ENCODE peak calls at places on chromosomes 6 and 20, in nine cellular contexts. P, G, Q, M, E, U, X, Z and F are unnamed samples.

GRCh38 chr6:28809947-28810654 is 113.7 kb downstream of the TRIM27 start:
- DNase-seq in G (no peak), Z (no peak), Q (no peak), M (peak; percentile 75), U (no peak), X (no peak), E (no peak), P (no peak), F (no peak)

GRCh38 chr6:42735976-42736375 is 9.9 kb downstream of the TBCC start:
- DNase-seq in Z (no peak), P (no peak), M (no peak), X (no peak), U (no peak), G (no peak), E (no peak), Q (no peak), F (no peak)

GRCh38 chr6:161057103-161058091 is 65.8 kb downstream of the MAP3K4 start:
- DNase-seq in X (no peak), Q (no peak), M (no peak), P (no peak), U (no peak), E (no peak), G (no peak), Z (no peak), F (no peak)

GRCh38 chr6:28474441-28475219 is 31.3 kb upstream of the ZSCAN23 start:
- DNase-seq in M (peak; percentile 89), P (peak; percentile 48), X (peak; percentile 40), G (peak; percentile 96), E (no peak), U (no peak), Z (peak; percentile 76), Q (peak; percentile 92), F (no peak)

GRCh38 chr6:114987281-114987680 is 644.5 kb upstream of the HS3ST5 start:
- DNase-seq in M (no peak), Q (no peak), E (no peak), G (no peak), Z (no peak), X (no peak), P (no peak), U (no peak), F (no peak)

GRCh38 chr6:99821164-99821563 is 172.9 kb downstream of the MCHR2 start:
- DNase-seq in U (no peak), Q (no peak), P (no peak), X (no peak), G (no peak), M (no peak), E (no peak), Z (no peak), F (no peak)

GRCh38 chr20:47102629-47103028 is 208.0 kb downstream of the EYA2 start:
- DNase-seq in E (no peak), Z (no peak), P (no peak), X (no peak), M (no peak), U (no peak), Q (no peak), G (peak; percentile 59), F (no peak)

GRCh38 chr6:41492261-41492891 is 53.8 kb upstream of the FOXP4 start:
- DNase-seq in E (no peak), U (no peak), M (peak; percentile 47), Z (no peak), Q (no peak), X (no peak), P (no peak), G (no peak), F (no peak)

GRCh38 chr20:38863024-38863851 is 57.7 kb downstream of the PPP1R16B start:
- DNase-seq in X (no peak), P (no peak), Q (no peak), U (peak; percentile 34), M (no peak), Z (no peak), G (no peak), E (no peak), F (no peak)

GRCh38 chr6:50264995-50265571 is 215.4 kb upstream of the DEFB112 start:
- DNase-seq in Z (no peak), X (no peak), G (peak; percentile 3), U (no peak), P (no peak), M (peak; percentile 61), Q (no peak), E (no peak), F (no peak)

GRCh38 chr6:28867078-28867414 is 56.7 kb downstream of the TRIM27 start:
- DNase-seq in X (no peak), Q (no peak), G (peak; percentile 23), Z (peak; percentile 12), M (no peak), P (no peak), U (no peak), E (no peak), F (no peak)

GRCh38 chr6:169363590-169363989 is 109.9 kb upstream of the THBS2 start:
- DNase-seq in G (peak; percentile 28), X (no peak), M (no peak), P (no peak), Z (peak; percentile 18), Q (no peak), U (no peak), E (no peak), F (no peak)

DNA sequence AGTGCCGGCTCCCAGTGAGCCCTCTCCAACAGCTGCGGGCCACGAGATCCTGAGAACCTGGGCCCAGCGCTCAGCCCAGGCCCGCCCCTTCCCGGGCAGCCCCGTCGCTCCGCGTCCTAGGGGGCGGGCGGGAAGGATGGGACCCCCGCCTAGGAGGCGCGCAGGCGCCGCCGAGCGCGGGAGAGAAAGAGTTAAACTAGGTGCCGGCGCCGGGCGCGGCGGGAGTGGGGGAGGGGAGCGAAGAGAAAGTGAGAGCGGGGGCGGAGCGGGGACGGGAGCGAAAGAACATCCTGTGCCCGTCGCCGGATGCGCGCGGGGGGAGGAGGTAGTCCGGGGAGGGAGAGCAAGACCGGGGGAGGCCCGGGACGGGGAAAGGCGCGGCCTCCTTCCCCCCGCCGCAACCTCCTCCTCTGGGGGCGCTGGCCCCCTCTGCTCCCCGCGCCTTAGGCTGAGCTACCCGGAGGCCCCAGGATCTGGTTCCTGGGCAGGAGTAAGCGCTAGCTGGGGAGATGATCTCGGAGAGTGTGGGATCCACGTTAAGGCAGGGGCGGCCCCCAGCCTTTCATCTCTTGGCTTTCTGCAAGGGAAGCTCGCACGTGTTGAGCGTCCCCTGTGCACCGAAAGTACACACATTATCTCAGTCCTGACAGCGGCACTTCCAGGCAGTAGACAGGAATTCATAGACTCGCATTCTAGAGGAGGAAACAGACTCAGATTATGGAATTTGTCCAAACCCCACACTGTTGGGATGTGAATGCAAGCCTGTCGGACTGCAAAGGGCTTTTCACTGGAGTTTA is 4.9 kb upstream of the ARMC12 start:
- DNase-seq in E (peak; percentile 95), Q (no peak), M (peak; percentile 97), X (peak; percentile 93), U (peak; percentile 82), Z (peak; percentile 81), P (peak; percentile 87), G (peak; percentile 98), F (peak; percentile 91)
- TF ChIP-seq CTCF in E (no peak), Q (no peak), M (no peak), X (peak; percentile 13), U (no peak), Z (no peak), P (no peak), G (peak; percentile 3), F (peak; percentile 25)

DNA sequence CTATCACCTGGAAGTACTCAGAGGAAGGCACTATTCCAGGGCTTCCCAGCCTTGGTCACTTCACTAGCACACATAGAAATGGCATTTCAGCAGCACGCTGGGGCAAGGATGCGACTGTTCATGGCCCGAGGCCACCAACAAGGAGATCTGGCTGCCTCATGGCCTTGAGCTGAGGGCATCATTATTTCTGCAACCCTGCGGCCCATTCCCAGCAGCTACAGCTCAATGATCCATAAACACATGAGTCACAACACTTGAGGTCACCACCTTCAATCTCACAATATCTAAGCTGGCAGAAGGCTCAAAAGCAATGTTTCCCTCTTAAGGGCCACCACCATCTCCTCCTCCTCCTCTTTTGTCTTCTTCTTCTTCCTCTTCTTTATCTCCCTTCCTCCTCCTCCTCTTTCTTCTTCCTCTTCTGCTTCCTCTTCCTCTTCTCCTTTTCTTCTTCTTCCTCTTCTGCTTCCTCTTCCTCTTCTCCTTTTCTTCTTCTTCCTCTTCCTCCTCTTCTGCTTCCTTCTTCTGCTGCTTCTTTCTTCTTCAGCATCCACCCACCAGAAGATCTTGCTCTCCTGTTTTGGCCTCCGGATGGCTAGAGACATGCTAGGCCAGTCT is 382.9 kb upstream of the CNR1 start:
- DNase-seq in Q (no peak), E (no peak), X (no peak), P (no peak), G (peak; percentile 8), U (no peak), Z (no peak), M (no peak), F (no peak)
- TF ChIP-seq CTCF in Q (no peak), E (no peak), X (no peak), P (no peak), G (no peak), U (no peak), Z (no peak), M (no peak), F (no peak)

GRCh38 chr6:102619585-102619984 is 1226.1 kb downstream of the GRIK2 start:
- DNase-seq in M (peak; percentile 56), Z (no peak), E (no peak), Q (no peak), U (no peak), P (no peak), G (peak; percentile 5), X (peak; percentile 30), F (no peak)
- TF ChIP-seq CTCF in M (peak; percentile 70), Z (peak; percentile 43), E (no peak), Q (peak; percentile 43), U (no peak), P (peak; percentile 68), G (no peak), X (peak; percentile 51), F (peak; percentile 74)

GRCh38 chr6:79586548-79586947 is 44.6 kb upstream of the SH3BGRL2 start:
- DNase-seq in E (no peak), P (no peak), G (peak; percentile 59), X (peak; percentile 38), U (no peak), Q (no peak), Z (no peak), M (peak; percentile 74), F (no peak)
- TF ChIP-seq CTCF in E (peak; percentile 23), P (peak; percentile 62), G (peak; percentile 70), X (peak; percentile 19), U (no peak), Q (peak; percentile 65), Z (peak; percentile 59), M (peak; percentile 51), F (peak; percentile 70)

GRCh38 chr20:50130346-50130703 is 17.4 kb upstream of the UBE2V1 start:
- DNase-seq in X (no peak), U (no peak), Q (no peak), M (no peak), Z (no peak), G (peak; percentile 39), P (no peak), E (no peak), F (no peak)

GRCh38 chr20:50130995-50131394 is 18.0 kb upstream of the UBE2V1 start:
- DNase-seq in X (no peak), M (no peak), Q (no peak), G (no peak), U (no peak), Z (no peak), P (no peak), E (no peak), F (no peak)

GRCh38 chr20:50136822-50137599 is 16.5 kb downstream of the PEDS1 start:
- DNase-seq in P (no peak), Q (no peak), X (peak; percentile 57), Z (peak; percentile 35), G (peak; percentile 76), E (no peak), M (no peak), U (no peak), F (no peak)

GRCh38 chr20:50133041-50133440 is 20.1 kb upstream of the UBE2V1 start:
- DNase-seq in U (no peak), G (no peak), Z (no peak), X (no peak), E (no peak), Q (no peak), M (no peak), P (no peak), F (no peak)

GRCh38 chr20:50133474-50134217 is 19.9 kb downstream of the PEDS1 start:
- DNase-seq in M (no peak), G (no peak), Z (no peak), E (no peak), Q (no peak), P (no peak), X (no peak), U (no peak), F (no peak)
- TF ChIP-seq CTCF in M (no peak), G (peak; percentile 34), Z (no peak), E (no peak), Q (no peak), P (peak; percentile 42), X (no peak), U (no peak), F (peak; percentile 54)